ENCODE peak calls at places on chromosome 15, in four cellular contexts. F, M, C and S are unnamed samples.

GRCh38 chr15:67017318-67017717 is 48.1 kb upstream of the SMAD3 start:
- DNase-seq in F (no peak), C (no peak), M (no peak), S (no peak)

GRCh38 chr15:89817701-89818280 is 3.1 kb upstream of the ANPEP start:
- DNase-seq in M (no peak), F (no peak), C (no peak), S (no peak)

GRCh38 chr15:74958908-74959642 is 2.5 kb upstream of the RPP25 start:
- DNase-seq in M (peak), C (peak), F (no peak), S (no peak)

GRCh38 chr15:25345943-25346342 is 92.9 kb downstream of the UBE3A start:
- DNase-seq in C (peak), F (no peak), M (peak), S (no peak)

GRCh38 chr15:45162771-45163507 is 24.8 kb downstream of the SHF start:
- DNase-seq in F (peak), C (peak), M (peak), S (peak)

GRCh38 chr15:67126551-67127333 is 61.3 kb downstream of the SMAD3 start:
- DNase-seq in C (no peak), F (no peak), M (no peak), S (no peak)

GRCh38 chr15:70160803-70161565 is 63.3 kb upstream of the TLE3 start:
- DNase-seq in M (no peak), F (no peak), C (no peak), S (no peak)

GRCh38 chr15:24954783-24955548 is at the start of the genes SNRPN and SNURF:
- DNase-seq in F (no peak), M (peak), C (peak), S (no peak)

GRCh38 chr15:64133619-64134018 is 17.9 kb upstream of the SNX22 start:
- DNase-seq in F (no peak), M (no peak), C (no peak), S (no peak)

GRCh38 chr15:77731067-77731466 is 98.4 kb upstream of the LINGO1 start:
- DNase-seq in C (no peak), F (no peak), M (no peak), S (no peak)

GRCh38 chr15:67400890-67401289 is 120.0 kb upstream of the C15orf61 start:
- DNase-seq in F (no peak), C (no peak), M (no peak), S (no peak)

GRCh38 chr15:60804986-60805949 is 326.3 kb upstream of the ICE2 start:
- DNase-seq in C (peak), F (no peak), M (no peak), S (no peak)

GRCh38 chr15:96247631-96248305 is 82.7 kb upstream of the NR2F2 start:
- DNase-seq in M (no peak), F (no peak), C (no peak), S (no peak)

GRCh38 chr15:48025118-48025517 is 95.7 kb upstream of the SLC24A5 start:
- DNase-seq in C (no peak), F (no peak), M (no peak), S (no peak)

GRCh38 chr15:26045516-26045915 is 182.4 kb upstream of the ATP10A start:
- DNase-seq in F (no peak), C (no peak), M (no peak), S (no peak)

GRCh38 chr15:87758739-87759457 is 497.6 kb downstream of the NTRK3 start:
- DNase-seq in F (no peak), M (no peak), C (no peak), S (no peak)

GRCh38 chr15:40847225-40847961 is 3.5 kb downstream of the SPINT1 start:
- DNase-seq in M (peak), C (peak), F (no peak), S (peak)

GRCh38 chr15:83854950-83855707 is 201.2 kb downstream of the ADAMTSL3 start:
- DNase-seq in C (no peak), M (no peak), F (no peak), S (no peak)

GRCh38 chr15:65990298-65990981 is 121.1 kb downstream of the RAB11A start:
- DNase-seq in M (no peak), C (peak), F (no peak), S (no peak)

GRCh38 chr15:34610388-34610787 is 26.9 kb upstream of the GOLGA8B start:
- DNase-seq in M (peak), C (peak), F (peak), S (peak)

GRCh38 chr15:74653426-74654082 is 37.9 kb downstream of the CLK3 start:
- DNase-seq in C (no peak), F (peak), M (no peak), S (peak)

GRCh38 chr15:101810905-101811304 is 1.1 kb upstream of the OR4F15 start:
- DNase-seq in F (no peak), C (peak), M (peak), S (no peak)

GRCh38 chr15:75982468-75982867 is 29.8 kb downstream of the NRG4 start:
- DNase-seq in C (peak), F (no peak), M (no peak), S (no peak)

GRCh38 chr15:66251790-66252355 is 1.7 kb downstream of the MEGF11 start:
- DNase-seq in C (peak), F (no peak), M (peak), S (no peak)

GRCh38 chr15:78345726-78346125 is 5.6 kb downstream of the CRABP1 start:
- DNase-seq in M (no peak), F (no peak), C (no peak), S (no peak)

DNA sequence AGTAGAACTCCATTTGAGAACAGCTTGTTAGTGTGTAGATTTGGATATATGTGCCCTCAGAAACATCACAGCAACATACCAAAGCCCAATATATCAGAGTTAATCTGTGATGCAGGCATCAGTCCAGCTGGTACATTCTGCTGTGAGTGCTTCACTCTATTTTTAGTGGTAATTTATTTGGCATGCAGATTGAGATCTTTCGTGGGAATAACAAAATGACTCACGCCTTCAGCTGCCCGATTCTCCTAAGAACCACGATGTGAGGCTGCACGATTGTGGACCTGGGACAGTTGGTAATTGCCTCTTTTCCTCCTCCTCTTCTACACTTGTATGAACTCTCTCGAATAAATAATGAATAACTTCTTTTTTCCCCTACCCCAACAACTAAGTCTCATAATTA is 730.8 kb downstream of the SQOR start:
- DNase-seq in C (no peak), M (no peak), F (no peak), S (no peak)
- H3K27ac ChIP-seq in C (no peak), M (no peak), F (no peak), S (no peak)

GRCh38 chr15:90869140-90869541 is 753 bp downstream of the FURIN start:
- DNase-seq in F (no peak), C (no peak), M (no peak), S (no peak)

GRCh38 chr15:90871716-90872480 is 3.5 kb downstream of the FURIN start:
- DNase-seq in F (no peak), M (peak), C (peak), S (no peak)

GRCh38 chr15:90871097-90871715 is 2.8 kb downstream of the FURIN start:
- DNase-seq in F (no peak), M (peak), C (peak), S (peak)

GRCh38 chr15:90869601-90870353 is 1.4 kb downstream of the FURIN start:
- DNase-seq in M (peak), F (peak), C (peak), S (peak)

DNA sequence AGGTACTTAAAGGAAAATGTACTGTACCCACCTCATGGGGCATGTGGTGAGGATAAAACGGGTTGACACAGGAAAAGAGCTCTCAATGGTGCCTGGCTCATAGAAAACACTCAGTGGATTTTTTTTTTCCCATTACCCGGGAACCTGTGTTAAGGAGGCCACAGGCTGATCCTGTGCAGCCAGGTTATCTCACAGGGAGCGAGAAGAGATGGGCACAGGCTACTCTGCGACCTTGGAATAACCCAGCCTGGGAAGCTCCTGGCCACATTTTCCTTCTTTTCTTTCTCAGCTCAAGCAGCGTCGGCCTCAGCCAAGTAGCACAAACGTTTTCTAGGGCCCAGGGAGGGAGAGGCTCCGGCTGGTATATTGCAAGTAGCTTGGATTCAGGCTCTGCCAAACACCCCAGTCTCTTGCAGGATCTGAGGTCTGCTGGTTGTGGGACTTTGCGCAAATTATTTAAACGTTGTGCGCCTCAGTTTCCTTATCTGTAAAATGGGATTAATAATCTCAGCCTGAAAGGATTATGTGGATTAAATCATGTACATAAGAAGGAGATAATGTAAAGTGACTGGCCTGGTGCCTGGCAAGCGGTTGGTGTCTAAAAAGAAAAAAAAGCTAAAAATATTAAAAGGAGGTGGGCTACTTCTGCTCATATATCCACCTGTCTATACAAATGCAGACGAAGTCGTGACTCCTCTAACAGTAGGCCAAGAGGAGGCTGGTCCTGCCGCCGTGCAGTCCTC is 2.1 kb downstream of the FURIN start:
- DNase-seq in F (no peak), M (no peak), C (peak), S (peak)
- TF ChIP-seq EZH2phosphoT487 in F (no peak), M (no peak), C (no peak), S (no peak)

DNA sequence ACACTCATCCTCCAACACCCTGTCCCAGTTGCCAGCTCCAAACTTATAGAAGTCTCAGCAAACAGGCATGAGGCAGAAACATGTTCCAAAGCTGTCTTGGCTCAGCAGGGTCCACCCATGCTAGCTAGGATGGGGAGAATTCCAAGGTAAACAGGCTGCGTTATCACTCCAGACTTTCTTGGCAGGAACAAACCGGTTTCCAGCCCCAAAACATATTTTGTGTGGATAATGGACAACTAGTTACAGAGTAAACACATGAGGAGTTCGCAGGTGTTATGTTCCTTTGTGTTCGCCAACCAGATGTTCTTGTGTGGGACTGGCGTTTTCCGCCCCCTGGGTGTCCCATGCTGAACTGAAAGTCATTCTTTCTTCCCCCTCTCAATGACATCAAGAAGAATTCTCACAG is 396.9 kb upstream of the RGMA start:
- DNase-seq in F (no peak), M (no peak), C (no peak), S (no peak)
- TF ChIP-seq CTCF in F (no peak), M (no peak), C (peak), S (no peak)

GRCh38 chr15:85582719-85583089 is 202.3 kb downstream of the AKAP13 start:
- DNase-seq in F (no peak), C (no peak), M (no peak), S (peak)
- H3K27ac ChIP-seq in F (no peak), C (no peak), M (no peak), S (peak)

DNA sequence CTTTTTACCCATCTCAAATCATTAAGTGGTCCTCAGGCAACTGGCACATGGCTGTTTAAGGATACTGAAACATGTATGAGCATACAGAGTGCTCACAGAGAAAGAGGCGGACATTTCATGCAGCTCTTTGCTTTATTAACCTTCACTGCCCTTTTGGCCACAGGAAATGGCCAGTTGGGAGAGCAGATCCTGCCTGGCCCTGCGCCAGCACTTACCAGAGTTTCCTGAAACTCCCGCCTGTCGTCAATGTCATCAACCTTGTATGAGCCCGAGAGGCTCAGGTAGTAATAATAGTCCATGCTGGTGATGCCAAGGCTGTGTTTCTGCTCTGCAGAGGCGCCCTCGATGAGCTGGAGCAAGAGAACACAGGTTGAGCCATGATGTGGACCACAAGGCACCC is 17.8 kb downstream of the LDHAL6B start:
- DNase-seq in C (no peak), M (no peak), F (no peak), S (no peak)
- TF ChIP-seq EZH2phosphoT487 in C (no peak), M (no peak), F (no peak), S (no peak)

DNA sequence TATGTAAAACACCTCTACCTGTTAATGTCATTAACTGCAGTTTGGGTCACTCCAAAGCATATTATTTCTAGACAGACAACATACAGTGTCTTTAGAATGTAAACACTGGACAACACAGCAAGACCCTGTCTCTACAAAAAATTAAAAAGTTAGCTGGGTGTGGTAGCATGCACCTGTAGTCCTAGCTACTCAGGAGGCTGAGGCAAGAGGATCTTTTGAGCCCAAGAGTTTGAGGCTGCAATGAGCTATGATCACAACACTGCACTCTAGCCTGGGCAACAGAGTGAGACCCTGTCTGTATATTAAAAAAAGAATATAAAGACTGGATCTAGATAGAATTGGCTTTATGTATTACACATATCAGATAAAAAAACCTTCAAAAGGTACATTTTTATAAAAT is 20.0 kb upstream of the SPESP1 start:
- DNase-seq in C (no peak), F (no peak), M (no peak), S (no peak)
- TF ChIP-seq CTCF in C (no peak), F (no peak), M (no peak), S (no peak)

GRCh38 chr15:62631325-62631724 is 411.2 kb upstream of the TPM1 start:
- DNase-seq in C (no peak), F (no peak), M (no peak), S (no peak)
- H3K27ac ChIP-seq in C (no peak), F (no peak), M (no peak), S (no peak)

GRCh38 chr15:31024330-31024729 is 32.9 kb upstream of the MTMR10 start:
- DNase-seq in C (peak), F (peak), M (peak), S (no peak)
- TF ChIP-seq EZH2phosphoT487 in C (no peak), F (no peak), M (no peak), S (no peak)

GRCh38 chr15:94793641-94794040 is 562.3 kb downstream of the MCTP2 start:
- DNase-seq in C (no peak), M (peak), F (no peak), S (no peak)
- TF ChIP-seq CTCF in C (no peak), M (no peak), F (no peak), S (no peak)